ENCODE peak calls at places on chromosomes 13 and 19, in four cellular contexts. One of them, this sample, is unnamed.

GRCh38 chr13:52879950-52880650 is 31.7 kb upstream of the PCDH8 start:
- DNase-seq in transverse colon: no peak
- DNase-seq in right lobe of liver: no peak
- DNase-seq in fibroblast of the aortic adventitia: no peak
- DNase-seq in this sample: no peak

GRCh38 chr19:4172861-4173473 is 9.4 kb downstream of the SIRT6 start:
- DNase-seq in fibroblast of the aortic adventitia: peak
- DNase-seq in right lobe of liver: peak
- DNase-seq in transverse colon: peak
- DNase-seq in this sample: no peak

GRCh38 chr13:78674638-78675037 is 15.7 kb upstream of the OBI1 start:
- DNase-seq in fibroblast of the aortic adventitia: no peak
- DNase-seq in transverse colon: no peak
- DNase-seq in right lobe of liver: no peak
- DNase-seq in this sample: no peak

GRCh38 chr19:43526884-43527859 is at the start of gene ETHE1:
- DNase-seq in transverse colon: peak
- DNase-seq in right lobe of liver: peak
- DNase-seq in fibroblast of the aortic adventitia: peak
- DNase-seq in this sample: no peak

GRCh38 chr19:39156230-39156890 is 30.8 kb downstream of the PAK4 start:
- DNase-seq in fibroblast of the aortic adventitia: no peak
- DNase-seq in right lobe of liver: peak
- DNase-seq in transverse colon: no peak
- DNase-seq in this sample: peak

GRCh38 chr19:39217094-39217493 is 13.0 kb upstream of the SYCN start:
- DNase-seq in fibroblast of the aortic adventitia: no peak
- DNase-seq in right lobe of liver: no peak
- DNase-seq in transverse colon: no peak
- DNase-seq in this sample: no peak

GRCh38 chr13:114000151-114001040 is 26.5 kb upstream of the C13orf46 start:
- DNase-seq in transverse colon: no peak
- DNase-seq in fibroblast of the aortic adventitia: no peak
- DNase-seq in right lobe of liver: peak
- DNase-seq in this sample: no peak

GRCh38 chr19:3692141-3693029 is 7.9 kb downstream of the PIP5K1C start:
- DNase-seq in right lobe of liver: no peak
- DNase-seq in transverse colon: no peak
- DNase-seq in fibroblast of the aortic adventitia: no peak
- DNase-seq in this sample: no peak

GRCh38 chr13:38180100-38180499 is 169.6 kb upstream of the UFM1 start:
- DNase-seq in fibroblast of the aortic adventitia: peak
- DNase-seq in transverse colon: no peak
- DNase-seq in right lobe of liver: no peak
- DNase-seq in this sample: peak
- H3K4me3 ChIP-seq in fibroblast of the aortic adventitia: no peak
- H3K4me3 ChIP-seq in transverse colon: no peak
- H3K4me3 ChIP-seq in right lobe of liver: no peak
- H3K4me3 ChIP-seq in this sample: no peak

GRCh38 chr19:46351241-46352041 is 4.6 kb downstream of the PPP5C start:
- DNase-seq in fibroblast of the aortic adventitia: peak
- DNase-seq in transverse colon: peak
- DNase-seq in right lobe of liver: peak
- DNase-seq in this sample: no peak
- H3K4me3 ChIP-seq in fibroblast of the aortic adventitia: no peak
- H3K4me3 ChIP-seq in transverse colon: peak
- H3K4me3 ChIP-seq in right lobe of liver: no peak
- H3K4me3 ChIP-seq in this sample: no peak

GRCh38 chr19:48194041-48194871 is 23.8 kb downstream of the ZSWIM9 start:
- DNase-seq in fibroblast of the aortic adventitia: peak
- DNase-seq in right lobe of liver: no peak
- DNase-seq in transverse colon: no peak
- DNase-seq in this sample: no peak
- H3K4me3 ChIP-seq in fibroblast of the aortic adventitia: no peak
- H3K4me3 ChIP-seq in right lobe of liver: no peak
- H3K4me3 ChIP-seq in transverse colon: no peak
- H3K4me3 ChIP-seq in this sample: no peak

DNA sequence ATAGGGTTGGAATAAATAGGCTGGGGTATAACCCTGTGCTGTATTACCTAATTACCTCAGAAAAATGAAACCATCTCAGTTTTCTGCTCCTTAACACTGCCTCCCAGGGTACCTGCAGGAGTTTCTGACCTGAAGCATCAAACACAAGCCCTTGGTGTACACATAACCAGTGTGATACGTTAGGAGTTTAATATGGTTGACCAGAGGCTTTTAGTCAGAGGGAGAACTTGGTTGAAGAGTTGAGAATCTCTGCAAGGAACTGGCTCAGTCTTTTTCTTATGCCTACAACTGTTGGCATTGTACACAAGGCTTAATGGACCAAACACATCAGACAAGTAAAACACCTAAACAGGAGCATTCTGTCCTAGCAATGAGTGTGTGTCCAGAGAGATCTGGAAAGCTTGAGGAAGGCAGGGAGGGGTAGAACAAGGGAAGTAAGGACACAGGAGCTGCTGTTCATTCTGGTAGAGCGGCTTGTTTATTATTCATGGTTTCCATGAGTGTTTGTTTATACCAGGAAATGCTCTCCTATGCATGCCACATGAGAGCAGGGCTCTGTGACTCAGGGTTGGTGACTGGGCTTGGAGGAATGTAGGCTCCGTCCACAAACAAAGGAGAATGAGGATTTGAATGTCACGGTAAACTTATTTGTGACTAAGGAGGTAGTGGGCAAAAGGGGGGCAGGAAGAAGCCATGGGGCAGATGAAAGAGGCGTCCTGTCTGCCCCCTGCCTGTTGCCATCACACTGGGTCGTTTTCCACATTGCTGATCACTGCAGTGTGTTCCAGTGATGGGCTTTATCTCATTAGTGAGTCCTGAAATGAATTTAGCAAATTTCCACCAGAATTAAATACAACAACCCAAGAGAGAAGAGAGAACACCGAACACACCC is 11.9 kb upstream of the SPATA13 start:
- DNase-seq in transverse colon: peak
- DNase-seq in fibroblast of the aortic adventitia: peak
- DNase-seq in right lobe of liver: no peak
- DNase-seq in this sample: peak
- H3K4me3 ChIP-seq in transverse colon: no peak
- H3K4me3 ChIP-seq in fibroblast of the aortic adventitia: no peak
- H3K4me3 ChIP-seq in right lobe of liver: no peak
- H3K4me3 ChIP-seq in this sample: no peak

DNA sequence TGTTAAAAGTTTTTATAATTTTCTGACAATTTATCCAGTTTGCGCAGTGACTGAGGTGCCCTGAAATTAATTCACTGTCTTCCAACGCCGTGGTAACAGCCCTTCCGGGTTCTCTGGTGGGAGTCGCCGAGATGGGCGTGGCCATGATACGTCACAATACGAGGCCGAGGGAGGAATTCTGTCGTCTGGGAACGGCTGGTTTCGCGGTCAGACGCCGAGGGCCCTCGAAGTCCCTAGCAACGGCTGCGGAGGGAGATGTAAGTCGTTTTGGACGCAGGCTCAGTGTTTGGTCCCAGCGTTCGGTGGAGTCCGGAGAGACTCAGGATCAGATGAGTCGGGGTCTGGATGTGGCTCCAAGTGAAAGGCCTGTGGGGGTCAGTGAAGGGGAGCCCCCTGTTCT is 21.7 kb downstream of the ZNF613 start:
- DNase-seq in transverse colon: no peak
- DNase-seq in right lobe of liver: peak
- DNase-seq in fibroblast of the aortic adventitia: peak
- DNase-seq in this sample: peak
- H3K4me3 ChIP-seq in transverse colon: no peak
- H3K4me3 ChIP-seq in right lobe of liver: no peak
- H3K4me3 ChIP-seq in fibroblast of the aortic adventitia: peak
- H3K4me3 ChIP-seq in this sample: peak